ENCODE peak calls at places on chromosomes 2 and 18, in ten cellular contexts. D, E, L, W, I, A, U, F, R and O are unnamed samples.

GRCh38 chr2:152558174-152559091 is 158.8 kb downstream of the PRPF40A start:
- DNase-seq in U (no peak), A (no peak), E (peak; percentile 84), I (peak; percentile 92), F (no peak), R (no peak), L (no peak), D (peak; percentile 89), W (no peak), O (peak; percentile 97)

GRCh38 chr2:37637122-37637875 is 34.1 kb downstream of the CDC42EP3 start:
- DNase-seq in E (no peak), I (peak; percentile 65), U (peak; percentile 71), W (no peak), R (no peak), F (no peak), A (no peak), D (no peak), L (no peak), O (no peak)

GRCh38 chr2:19098467-19099160 is 259.8 kb downstream of the OSR1 start:
- DNase-seq in E (no peak), F (no peak), W (no peak), L (no peak), D (no peak), I (no peak), U (no peak), A (no peak), R (no peak), O (no peak)

GRCh38 chr18:78875268-78875997 is 104.2 kb upstream of the SALL3 start:
- DNase-seq in U (peak; percentile 50), R (no peak), W (peak; percentile 58), A (no peak), D (no peak), L (peak; percentile 25), I (no peak), F (peak; percentile 56), E (peak; percentile 16), O (no peak)

GRCh38 chr2:222115296-222115695 is 183.5 kb downstream of the PAX3 start:
- DNase-seq in R (no peak), A (no peak), W (no peak), L (no peak), D (no peak), F (no peak), I (no peak), E (no peak), U (no peak), O (no peak)

GRCh38 chr2:43207553-43208300 is 18.7 kb downstream of the ZFP36L2 start:
- DNase-seq in E (no peak), A (no peak), R (no peak), W (no peak), F (no peak), I (no peak), U (peak; percentile 57), D (no peak), L (peak; percentile 36), O (no peak)

GRCh38 chr2:236083934-236084333 is 84.3 kb downstream of the GBX2 start:
- DNase-seq in R (no peak), D (no peak), A (no peak), L (no peak), I (no peak), W (no peak), U (no peak), F (no peak), E (no peak), O (no peak)

GRCh38 chr2:208254118-208254870 is 577 bp downstream of the IDH1 start:
- DNase-seq in L (peak; percentile 88), D (peak; percentile 81), W (peak; percentile 87), R (peak; percentile 94), U (peak; percentile 95), E (peak; percentile 75), F (peak; percentile 73), I (peak; percentile 91), A (peak; percentile 82), O (peak; percentile 27)

GRCh38 chr2:109724533-109725460 is 69.3 kb upstream of the RGPD5 start:
- DNase-seq in W (no peak), A (no peak), L (no peak), D (no peak), E (no peak), U (no peak), F (peak; percentile 48), R (peak; percentile 76), I (no peak), O (no peak)

GRCh38 chr2:128380061-128380889 is 61.6 kb upstream of the HS6ST1 start:
- DNase-seq in L (peak; percentile 3), E (no peak), I (no peak), W (no peak), D (no peak), F (no peak), U (no peak), A (no peak), R (peak; percentile 82), O (no peak)

GRCh38 chr18:32439241-32439640 is 31.4 kb downstream of the GAREM1 start:
- DNase-seq in U (no peak), L (no peak), R (no peak), W (no peak), D (no peak), E (no peak), F (no peak), I (no peak), A (no peak), O (no peak)

GRCh38 chr2:224520064-224520463 is 65.1 kb downstream of the CUL3 start:
- DNase-seq in D (peak; percentile 88), A (no peak), E (peak; percentile 78), U (peak; percentile 34), W (no peak), I (peak; percentile 73), L (no peak), R (no peak), F (no peak), O (peak; percentile 42)

GRCh38 chr2:241096979-241097378 is 5.1 kb downstream of the MTERF4 start:
- DNase-seq in E (no peak), R (no peak), I (no peak), D (no peak), L (no peak), A (no peak), U (no peak), W (no peak), F (no peak), O (no peak)

GRCh38 chr2:199261221-199261620 is 196.5 kb downstream of the SATB2 start:
- DNase-seq in D (peak; percentile 95), I (peak; percentile 78), W (peak; percentile 90), F (no peak), R (no peak), L (no peak), E (peak; percentile 79), A (no peak), U (no peak), O (peak; percentile 47)

GRCh38 chr2:171274757-171275156 is 114.1 kb upstream of the TLK1 start:
- DNase-seq in L (no peak), W (no peak), U (no peak), E (no peak), I (no peak), R (no peak), F (no peak), A (no peak), D (no peak), O (no peak)

GRCh38 chr2:181456660-181457120 is 496 bp upstream of the ITGA4 start:
- DNase-seq in W (peak; percentile 22), I (peak; percentile 66), E (no peak), U (peak; percentile 98), F (no peak), D (no peak), A (no peak), R (peak; percentile 85), L (peak; percentile 72), O (no peak)

DNA sequence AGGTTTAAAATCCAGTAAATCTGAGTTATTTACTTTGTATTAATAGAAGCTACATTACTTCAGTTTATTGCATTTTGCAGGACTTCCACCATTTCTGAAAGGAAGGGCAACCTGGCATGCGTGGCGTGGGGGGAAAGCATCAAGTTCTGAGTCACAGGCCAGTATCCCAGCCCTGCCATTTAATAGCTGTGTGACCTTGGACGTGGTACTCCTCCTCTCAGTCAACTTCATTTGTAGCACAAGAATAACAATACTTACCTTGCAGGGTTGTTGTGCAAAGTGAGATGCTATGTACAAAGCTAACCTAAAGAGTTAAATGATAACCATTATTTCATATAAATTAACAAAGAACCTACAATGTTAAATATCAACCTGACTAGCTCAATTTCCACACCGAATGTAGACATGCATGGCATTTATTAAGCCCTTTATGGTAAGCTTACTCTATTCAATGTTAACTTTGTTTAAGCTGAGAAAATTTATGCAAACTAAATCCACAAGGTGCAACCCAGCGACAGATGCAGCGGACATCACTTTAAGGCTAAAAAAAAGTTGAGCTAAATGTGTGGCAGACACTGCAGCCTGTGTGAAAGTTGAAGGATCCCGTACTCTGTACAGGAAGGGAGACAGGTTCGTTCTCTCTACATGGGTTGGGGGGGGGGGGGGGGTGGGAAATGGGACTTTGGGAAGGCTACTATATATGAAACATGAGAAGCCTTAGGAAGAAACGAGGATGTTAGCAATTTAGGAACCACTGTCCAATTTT is 17.2 kb upstream of the STPG4 start:
- DNase-seq in U (peak; percentile 56), L (no peak), I (no peak), D (no peak), E (no peak), F (no peak), A (no peak), W (no peak), R (no peak), O (no peak)
- H3K4me3 ChIP-seq in U (peak overlapping the region; percentile 91), L (no peak overlapping the region), I (peak overlapping the region; percentile 83), D (peak overlapping the region; percentile 96), E (peak overlapping the region; percentile 96), F (no peak overlapping the region), A (no peak overlapping the region), W (peak overlapping the region; percentile 2), R (no peak overlapping the region), O (peak overlapping the region; percentile 69)

GRCh38 chr2:67752964-67753363 is 309.8 kb downstream of the C1D start:
- DNase-seq in F (no peak), U (no peak), A (no peak), E (peak; percentile 55), L (no peak), D (peak; percentile 58), W (no peak), I (peak; percentile 90), R (no peak), O (peak; percentile 59)
- TF ChIP-seq CTCF in F (no peak), U (no peak), A (no peak), E (no peak), L (no peak), D (no peak), W (no peak), I (no peak), R (no peak), O (no peak)

DNA sequence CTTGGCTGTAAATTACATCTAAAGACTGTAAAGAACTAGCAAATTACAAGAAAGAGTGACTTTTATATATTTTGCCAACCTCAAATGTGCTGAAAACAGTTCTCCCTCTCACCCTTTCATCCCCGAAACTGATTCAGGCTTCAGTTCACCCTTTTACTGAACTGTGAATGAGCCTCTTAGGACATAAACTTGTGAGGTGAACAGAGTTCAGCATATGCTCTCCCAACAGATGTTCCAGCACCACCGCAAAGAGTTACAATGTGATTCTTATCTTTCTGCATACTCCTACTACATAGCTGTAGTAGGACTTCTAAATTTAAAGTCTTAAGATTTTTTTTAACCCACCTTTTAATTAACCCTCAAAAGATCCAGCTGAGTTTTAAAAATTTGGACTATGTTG is 1.2 kb upstream of the ZCCHC2 start:
- DNase-seq in E (peak; percentile 11), L (no peak), U (peak; percentile 70), I (peak; percentile 39), A (no peak), D (no peak), R (no peak), F (no peak), W (no peak), O (no peak)
- H3K4me3 ChIP-seq in E (peak overlapping the region; percentile 80), L (no peak overlapping the region), U (peak overlapping the region; percentile 73), I (no peak overlapping the region), A (peak overlapping the region; percentile 90), D (peak overlapping the region; percentile 36), R (no peak overlapping the region), F (peak overlapping the region; percentile 80), W (peak overlapping the region; percentile 88), O (peak overlapping the region; percentile 76)

GRCh38 chr2:219002395-219003266 is 9.4 kb upstream of the CRYBA2 start:
- DNase-seq in U (no peak), A (no peak), D (no peak), W (peak; percentile 67), R (no peak), L (peak; percentile 87), I (peak; percentile 34), E (peak; percentile 27), F (no peak), O (no peak)
- TF ChIP-seq CTCF in U (peak; percentile 37), A (no peak), D (peak; percentile 37), W (peak; percentile 78), R (no peak), L (peak; percentile 39), I (peak; percentile 22), E (peak; percentile 28), F (no peak), O (peak; percentile 32)